ENCODE peak calls at places on chromosome 4, in six cellular contexts. One of them, this sample, is unnamed.

GRCh38 chr4:39539026-39539690 is 11.9 kb upstream of the UGDH start:
- DNase-seq in NCI-H524: no peak
- DNase-seq in aorta: no peak
- DNase-seq in GM04503: no peak
- DNase-seq in activated CD8-positive, alpha-beta memory T cell treated with anti-CD3 and anti-CD28 coated beads for 1 hour: no peak
- DNase-seq in psoas muscle: no peak
- DNase-seq in this sample: no peak

GRCh38 chr4:39044947-39045734 is 12.9 kb upstream of the TMEM156 start:
- DNase-seq in psoas muscle: peak; percentile 52
- DNase-seq in NCI-H524: no peak
- DNase-seq in aorta: no peak
- DNase-seq in activated CD8-positive, alpha-beta memory T cell treated with anti-CD3 and anti-CD28 coated beads for 1 hour: peak; percentile 14
- DNase-seq in GM04503: no peak
- DNase-seq in this sample: peak; percentile 59

GRCh38 chr4:184410748-184411147 is 63.6 kb downstream of the IRF2 start:
- DNase-seq in activated CD8-positive, alpha-beta memory T cell treated with anti-CD3 and anti-CD28 coated beads for 1 hour: no peak
- DNase-seq in psoas muscle: no peak
- DNase-seq in aorta: no peak
- DNase-seq in NCI-H524: no peak
- DNase-seq in GM04503: no peak
- DNase-seq in this sample: no peak

GRCh38 chr4:130147618-130148017 is 1051.7 kb downstream of the C4orf33 start:
- DNase-seq in psoas muscle: no peak
- DNase-seq in aorta: no peak
- DNase-seq in activated CD8-positive, alpha-beta memory T cell treated with anti-CD3 and anti-CD28 coated beads for 1 hour: no peak
- DNase-seq in NCI-H524: no peak
- DNase-seq in GM04503: no peak
- DNase-seq in this sample: no peak

GRCh38 chr4:157803441-157804168 is 369.2 kb downstream of the GASK1B start:
- DNase-seq in NCI-H524: no peak
- DNase-seq in GM04503: no peak
- DNase-seq in activated CD8-positive, alpha-beta memory T cell treated with anti-CD3 and anti-CD28 coated beads for 1 hour: no peak
- DNase-seq in aorta: no peak
- DNase-seq in psoas muscle: no peak
- DNase-seq in this sample: no peak

GRCh38 chr4:26275261-26275660 is 45.6 kb upstream of the RBPJ start:
- DNase-seq in GM04503: no peak
- DNase-seq in activated CD8-positive, alpha-beta memory T cell treated with anti-CD3 and anti-CD28 coated beads for 1 hour: no peak
- DNase-seq in aorta: no peak
- DNase-seq in NCI-H524: no peak
- DNase-seq in psoas muscle: no peak
- DNase-seq in this sample: no peak

GRCh38 chr4:71130827-71131603 is 137.6 kb downstream of the DCK start:
- DNase-seq in psoas muscle: no peak
- DNase-seq in aorta: no peak
- DNase-seq in NCI-H524: no peak
- DNase-seq in activated CD8-positive, alpha-beta memory T cell treated with anti-CD3 and anti-CD28 coated beads for 1 hour: no peak
- DNase-seq in GM04503: peak; percentile 47
- DNase-seq in this sample: no peak

GRCh38 chr4:23070848-23071570 is 378.3 kb downstream of the GBA3 start:
- DNase-seq in GM04503: no peak
- DNase-seq in NCI-H524: no peak
- DNase-seq in aorta: no peak
- DNase-seq in activated CD8-positive, alpha-beta memory T cell treated with anti-CD3 and anti-CD28 coated beads for 1 hour: no peak
- DNase-seq in psoas muscle: no peak
- DNase-seq in this sample: no peak

GRCh38 chr4:56048621-56049427 is 100.1 kb downstream of the CEP135 start:
- DNase-seq in NCI-H524: peak; percentile 45
- DNase-seq in activated CD8-positive, alpha-beta memory T cell treated with anti-CD3 and anti-CD28 coated beads for 1 hour: no peak
- DNase-seq in aorta: peak; percentile 54
- DNase-seq in psoas muscle: no peak
- DNase-seq in GM04503: no peak
- DNase-seq in this sample: peak; percentile 80

GRCh38 chr4:152246659-152247058 is 289.2 kb downstream of the FBXW7 start:
- DNase-seq in psoas muscle: no peak
- DNase-seq in activated CD8-positive, alpha-beta memory T cell treated with anti-CD3 and anti-CD28 coated beads for 1 hour: no peak
- DNase-seq in NCI-H524: no peak
- DNase-seq in GM04503: no peak
- DNase-seq in aorta: no peak
- DNase-seq in this sample: no peak

GRCh38 chr4:6277935-6278800 is 8.5 kb downstream of the WFS1 start:
- DNase-seq in psoas muscle: no peak
- DNase-seq in aorta: no peak
- DNase-seq in GM04503: no peak
- DNase-seq in NCI-H524: no peak
- DNase-seq in activated CD8-positive, alpha-beta memory T cell treated with anti-CD3 and anti-CD28 coated beads for 1 hour: no peak
- DNase-seq in this sample: no peak

GRCh38 chr4:153971878-153972277 is 183.0 kb upstream of the SFRP2 start:
- DNase-seq in activated CD8-positive, alpha-beta memory T cell treated with anti-CD3 and anti-CD28 coated beads for 1 hour: no peak
- DNase-seq in NCI-H524: no peak
- DNase-seq in psoas muscle: no peak
- DNase-seq in aorta: no peak
- DNase-seq in GM04503: no peak
- DNase-seq in this sample: no peak

GRCh38 chr4:180640193-180640592 is 1603.0 kb upstream of the TENM3 start:
- DNase-seq in aorta: no peak
- DNase-seq in GM04503: no peak
- DNase-seq in activated CD8-positive, alpha-beta memory T cell treated with anti-CD3 and anti-CD28 coated beads for 1 hour: no peak
- DNase-seq in NCI-H524: no peak
- DNase-seq in psoas muscle: no peak
- DNase-seq in this sample: no peak

GRCh38 chr4:188139671-188140070 is 430 bp downstream of the TRIML1 start:
- DNase-seq in aorta: no peak
- DNase-seq in NCI-H524: no peak
- DNase-seq in psoas muscle: no peak
- DNase-seq in GM04503: no peak
- DNase-seq in activated CD8-positive, alpha-beta memory T cell treated with anti-CD3 and anti-CD28 coated beads for 1 hour: no peak
- DNase-seq in this sample: no peak

GRCh38 chr4:145153181-145153903 is 27.0 kb downstream of the OTUD4 start:
- DNase-seq in GM04503: no peak
- DNase-seq in NCI-H524: no peak
- DNase-seq in activated CD8-positive, alpha-beta memory T cell treated with anti-CD3 and anti-CD28 coated beads for 1 hour: no peak
- DNase-seq in psoas muscle: no peak
- DNase-seq in aorta: no peak
- DNase-seq in this sample: no peak

This sample was measured in mucosa of descending colon.